ENCODE peak calls at places on chromosomes 13 and 19, in nine cellular contexts. W is psoas muscle, N is right lobe of liver, S is brain microvascular endothelial cell, F is upper lobe of right lung, J is mammary epithelial cell, I is neural progenitor cell, R is AG04450, D is bronchial epithelial cell. Q is an unnamed sample.

GRCh38 chr13:80180745-80181144 is 160.2 kb downstream of the SPRY2 start:
- DNase-seq in D (no peak), I (no peak), J (no peak), W (no peak), R (no peak), F (no peak), S (no peak), N (no peak), Q (no peak)

GRCh38 chr19:47057328-47057727 is 8.9 kb upstream of the TMEM160 start:
- DNase-seq in D (peak; percentile 49), F (no peak), I (no peak), J (no peak), W (no peak), R (no peak), N (no peak), S (peak; percentile 56), Q (peak; percentile 22)

GRCh38 chr13:41668130-41668757 is 210.9 kb downstream of the RGCC start:
- DNase-seq in N (peak; percentile 21), D (peak; percentile 88), W (no peak), J (peak; percentile 82), R (peak; percentile 85), F (no peak), S (peak; percentile 91), I (peak; percentile 86), Q (peak; percentile 83)

GRCh38 chr13:49082653-49083536 is 107.2 kb downstream of the FNDC3A start:
- DNase-seq in S (peak; percentile 77), N (no peak), I (no peak), R (peak; percentile 84), J (peak; percentile 95), D (peak; percentile 98), F (no peak), W (no peak), Q (peak; percentile 78)

GRCh38 chr13:91045351-91046034 is 302.0 kb upstream of the MIR17HG start:
- DNase-seq in W (no peak), I (peak; percentile 26), F (no peak), J (no peak), S (no peak), N (no peak), R (no peak), D (peak; percentile 28), Q (no peak)

GRCh38 chr13:19561585-19561984 is 253 bp upstream of the TPTE2 start:
- DNase-seq in F (no peak), N (no peak), J (no peak), R (no peak), I (no peak), S (no peak), W (no peak), D (no peak), Q (no peak)

GRCh38 chr19:33394723-33395560 is 21.4 kb downstream of the CEBPG start:
- DNase-seq in N (peak; percentile 25), S (no peak), W (peak; percentile 46), I (no peak), F (no peak), R (no peak), D (no peak), J (no peak), Q (no peak)

GRCh38 chr19:29040291-29040690 is 172.7 kb downstream of the UQCRFS1 start:
- DNase-seq in D (no peak), F (no peak), J (no peak), N (no peak), S (no peak), I (no peak), W (peak; percentile 69), R (no peak), Q (no peak)

GRCh38 chr19:30168760-30169159 is 203.4 kb upstream of the ZNF536 start:
- DNase-seq in D (no peak), J (no peak), R (no peak), I (no peak), W (peak; percentile 7), N (no peak), F (no peak), S (no peak), Q (no peak)

GRCh38 chr19:41928221-41928683 is at the start of gene ERFL:
- DNase-seq in I (peak; percentile 52), J (no peak), R (no peak), D (no peak), S (no peak), W (no peak), F (no peak), N (no peak), Q (no peak)

GRCh38 chr19:41928754-41929535 is 696 bp upstream of the ERFL start:
- DNase-seq in S (no peak), I (peak; percentile 37), F (no peak), W (no peak), R (no peak), N (no peak), D (no peak), J (no peak), Q (no peak)

GRCh38 chr19:41930322-41930722 is 2.1 kb upstream of the ERFL start:
- DNase-seq in S (no peak), R (no peak), W (no peak), F (no peak), N (no peak), D (no peak), J (no peak), I (no peak), Q (no peak)

GRCh38 chr19:41930926-41931592 is 2.8 kb upstream of the ERFL start:
- DNase-seq in I (peak; percentile 51), N (no peak), W (no peak), S (no peak), F (no peak), R (no peak), J (no peak), D (no peak), Q (no peak)

DNA sequence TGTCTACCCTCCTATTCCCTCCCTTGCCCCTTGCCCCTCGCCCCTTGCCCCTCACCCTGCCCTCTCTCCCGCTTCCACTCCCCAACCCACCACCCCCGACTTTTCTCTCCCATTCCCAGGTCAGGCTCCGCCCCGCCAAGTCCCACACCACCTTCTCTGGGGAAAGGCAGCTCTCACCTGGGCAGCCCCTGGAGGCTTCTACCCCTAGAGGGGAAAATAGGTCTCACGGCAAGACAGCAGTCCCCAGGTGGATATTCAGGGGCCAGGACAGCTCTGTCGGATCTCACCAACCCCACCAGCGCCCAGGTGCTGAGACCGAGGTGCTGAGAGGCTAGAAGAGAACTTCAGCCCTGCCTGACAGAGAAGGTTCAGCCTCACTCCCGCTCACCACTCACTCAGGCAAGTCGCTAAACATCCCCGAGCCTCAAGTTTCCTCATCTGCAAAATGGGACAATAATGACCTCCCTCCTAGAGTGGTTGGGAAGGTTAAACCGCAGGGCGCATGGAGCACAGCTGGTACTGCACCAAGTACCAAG is 1.4 kb upstream of the ERFL start:
- DNase-seq in J (no peak), R (no peak), N (no peak), F (no peak), S (no peak), W (no peak), D (no peak), I (no peak), Q (no peak)
- H3K4me3 ChIP-seq in J (no peak overlapping the region), R (no peak overlapping the region), N (no peak overlapping the region), F (no peak overlapping the region), S (no peak overlapping the region), W (no peak overlapping the region), D (no peak overlapping the region), I (no peak overlapping the region), Q (no peak overlapping the region)

GRCh38 chr13:84684804-84685203 is 802.5 kb upstream of the SLITRK1 start:
- DNase-seq in I (no peak), S (no peak), D (peak; percentile 31), N (no peak), F (no peak), J (peak; percentile 86), W (no peak), R (no peak), Q (no peak)
- H3K4me3 ChIP-seq in I (no peak overlapping the region), S (no peak overlapping the region), D (no peak overlapping the region), N (no peak overlapping the region), F (no peak overlapping the region), J (no peak overlapping the region), W (no peak overlapping the region), R (no peak overlapping the region), Q (no peak overlapping the region)

GRCh38 chr19:1261512-1261862 is 7.6 kb upstream of the CIRBP start:
- DNase-seq in S (no peak), F (peak; percentile 73), N (no peak), W (peak; percentile 62), I (peak; percentile 81), D (no peak), R (no peak), J (no peak), Q (no peak)
- H3K4me3 ChIP-seq in S (peak overlapping the region; percentile 61), F (peak overlapping the region; percentile 76), N (peak overlapping the region; percentile 69), W (peak overlapping the region; percentile 78), I (peak overlapping the region; percentile 73), D (peak overlapping the region; percentile 75), R (peak overlapping the region; percentile 66), J (peak overlapping the region; percentile 85), Q (peak overlapping the region; percentile 69)

DNA sequence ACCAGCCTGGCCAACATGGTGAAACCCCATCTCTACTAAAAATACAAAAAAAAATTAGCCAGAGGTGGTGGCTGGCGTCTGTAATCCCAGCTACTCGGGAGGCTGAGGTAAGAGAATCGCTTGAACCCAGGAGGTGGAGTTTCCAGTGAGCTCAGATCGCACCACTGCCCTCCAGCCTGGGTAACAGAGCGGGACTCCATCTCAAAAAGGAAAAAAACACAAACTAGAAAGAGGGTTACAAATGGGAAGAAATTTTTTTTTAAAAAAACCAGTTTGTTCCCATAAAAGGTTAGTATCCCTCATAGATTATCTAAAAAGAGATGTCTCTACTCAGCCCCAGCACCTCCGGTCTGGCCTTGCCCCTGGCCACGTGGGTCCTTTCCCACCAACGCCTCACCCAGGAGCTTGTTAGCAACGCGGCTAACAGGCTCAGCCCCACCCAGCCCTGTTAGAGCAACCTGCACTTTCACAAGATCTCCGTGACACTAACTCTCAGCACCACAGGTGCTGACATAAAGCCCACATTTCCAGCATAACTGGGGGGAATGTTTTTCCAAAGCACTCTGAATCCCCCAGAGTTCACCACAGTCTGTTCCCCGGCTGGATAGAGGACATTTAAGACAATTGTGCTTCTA is 4.3 kb downstream of the DMKN start:
- DNase-seq in I (peak; percentile 62), J (peak; percentile 79), S (no peak), D (peak; percentile 79), F (peak; percentile 85), W (no peak), N (no peak), R (no peak), Q (no peak)
- H3K4me3 ChIP-seq in I (peak overlapping the region; percentile 74), J (peak overlapping the region; percentile 52), S (no peak overlapping the region), D (peak overlapping the region; percentile 52), F (peak overlapping the region; percentile 50), W (no peak overlapping the region), N (no peak overlapping the region), R (no peak overlapping the region), Q (no peak overlapping the region)